ENCODE peak calls at places on chromosomes 2 and 18, in five cellular contexts. X is GM12878, L is K562, Q is HepG2, F is HCT116. K is an unnamed sample.
A peak's percentile ranks its signal among the peaks of the same experiment; 100 is the strongest.

GRCh38 chr2:216516730-216517350 is 18.2 kb downstream of the RPL37A start:
- DNase-seq in X (no peak), L (peak; percentile 38), Q (no peak), F (peak; percentile 35), K (no peak)

GRCh38 chr2:196927318-196928225 is 1.1 kb upstream of the PGAP1 start:
- DNase-seq in X (no peak), L (no peak), Q (peak; percentile 57), F (no peak), K (no peak)

GRCh38 chr2:59484673-59485072 is 1068.8 kb downstream of the BCL11A start:
- DNase-seq in X (no peak), L (no peak), Q (no peak), F (no peak), K (no peak)

GRCh38 chr2:85063981-85064599 is 69.1 kb upstream of the TCF7L1 start:
- DNase-seq in X (no peak), L (no peak), Q (no peak), F (no peak), K (no peak)

GRCh38 chr2:65800998-65801397 is 368.6 kb upstream of the SPRED2 start:
- DNase-seq in X (no peak), L (no peak), Q (no peak), F (peak; percentile 28), K (no peak)

GRCh38 chr18:55300469-55301195 is 287.4 kb downstream of the TCF4 start:
- DNase-seq in X (no peak), L (peak; percentile 32), Q (no peak), F (no peak), K (peak; percentile 95)

GRCh38 chr18:435940-436339 is 64.6 kb downstream of the COLEC12 start:
- DNase-seq in X (no peak), L (no peak), Q (no peak), F (no peak), K (no peak)

GRCh38 chr2:48600204-48600813 is 17.3 kb upstream of the GTF2A1L start:
- DNase-seq in X (no peak), L (peak; percentile 20), Q (peak; percentile 42), F (no peak), K (peak; percentile 86)

GRCh38 chr2:224749136-224749535 is 33.0 kb upstream of the CCDC195 start:
- DNase-seq in X (no peak), L (no peak), Q (no peak), F (no peak), K (no peak)

GRCh38 chr2:163800889-163801498 is 65.2 kb upstream of the FIGN start:
- DNase-seq in X (no peak), L (no peak), Q (no peak), F (no peak), K (no peak)

GRCh38 chr2:55999790-56000189 is 76.2 kb upstream of the EFEMP1 start:
- DNase-seq in X (no peak), L (no peak), Q (no peak), F (no peak), K (no peak)

GRCh38 chr2:148529745-148530144 is 114.8 kb upstream of the EPC2 start:
- DNase-seq in X (no peak), L (no peak), Q (no peak), F (no peak), K (no peak)

GRCh38 chr2:575030-575727 is 102.0 kb downstream of the TMEM18 start:
- DNase-seq in X (no peak), L (no peak), Q (no peak), F (no peak), K (no peak)

GRCh38 chr2:134307334-134307733 is 53.5 kb downstream of the MGAT5 start:
- DNase-seq in X (no peak), L (no peak), Q (no peak), F (no peak), K (no peak)

GRCh38 chr2:39623916-39624315 is 41.8 kb upstream of the TMEM178A start:
- DNase-seq in X (no peak), L (no peak), Q (no peak), F (no peak), K (no peak)

GRCh38 chr18:65852273-65852672 is 101.5 kb downstream of the CDH7 start:
- DNase-seq in X (no peak), L (no peak), Q (no peak), F (no peak), K (no peak)

GRCh38 chr2:142531375-142531774 is 346.1 kb upstream of the KYNU start:
- DNase-seq in X (no peak), L (no peak), Q (no peak), F (peak; percentile 18), K (no peak)

GRCh38 chr2:102439065-102439695 is 16.2 kb downstream of the IL18RAP start:
- DNase-seq in X (no peak), L (no peak), Q (peak; percentile 10), F (no peak), K (no peak)

GRCh38 chr2:20196881-20197204 is 28.1 kb downstream of the SDC1 start:
- DNase-seq in X (no peak), L (no peak), Q (no peak), F (no peak), K (peak; percentile 34)

GRCh38 chr18:58785171-58785805 is 79.4 kb upstream of the ZNF532 start:
- DNase-seq in X (no peak), L (no peak), Q (no peak), F (peak; percentile 88), K (no peak)

GRCh38 chr2:18436408-18437077 is 123.9 kb downstream of the RDH14 start:
- DNase-seq in X (no peak), L (no peak), Q (no peak), F (no peak), K (no peak)

GRCh38 chr2:218860950-218861381 is 1.4 kb downstream of the WNT6 start:
- DNase-seq in X (no peak), L (peak; percentile 81), Q (peak; percentile 78), F (peak; percentile 81), K (peak; percentile 93)

GRCh38 chr2:30584116-30584515 is 137.1 kb downstream of the LCLAT1 start:
- DNase-seq in X (peak; percentile 20), L (no peak), Q (no peak), F (no peak), K (no peak)

GRCh38 chr2:42382144-42382543 is 21.1 kb upstream of the COX7A2L start:
- DNase-seq in X (no peak), L (no peak), Q (no peak), F (no peak), K (no peak)

GRCh38 chr18:55748227-55748738 is 160.3 kb upstream of the TCF4 start:
- DNase-seq in X (no peak), L (peak; percentile 84), Q (no peak), F (no peak), K (no peak)

GRCh38 chr18:41529093-41529492 is 425.9 kb upstream of the PIK3C3 start:
- DNase-seq in X (no peak), L (no peak), Q (no peak), F (no peak), K (peak; percentile 68)

GRCh38 chr18:2979871-2980606 is 32.9 kb downstream of the LPIN2 start:
- DNase-seq in X (no peak), L (no peak), Q (no peak), F (no peak), K (peak; percentile 34)

GRCh38 chr2:240797500-240797895 is 22.5 kb downstream of the KIF1A start:
- DNase-seq in X (no peak), L (no peak), Q (no peak), F (no peak), K (no peak)

GRCh38 chr2:240794178-240794721 is 25.8 kb downstream of the KIF1A start:
- DNase-seq in X (no peak), L (no peak), Q (no peak), F (no peak), K (no peak)

GRCh38 chr2:240796543-240797499 is 23.2 kb downstream of the KIF1A start:
- DNase-seq in X (no peak), L (no peak), Q (no peak), F (no peak), K (no peak)

GRCh38 chr2:240795468-240795867 is 24.6 kb downstream of the KIF1A start:
- DNase-seq in X (no peak), L (no peak), Q (no peak), F (no peak), K (no peak)

DNA sequence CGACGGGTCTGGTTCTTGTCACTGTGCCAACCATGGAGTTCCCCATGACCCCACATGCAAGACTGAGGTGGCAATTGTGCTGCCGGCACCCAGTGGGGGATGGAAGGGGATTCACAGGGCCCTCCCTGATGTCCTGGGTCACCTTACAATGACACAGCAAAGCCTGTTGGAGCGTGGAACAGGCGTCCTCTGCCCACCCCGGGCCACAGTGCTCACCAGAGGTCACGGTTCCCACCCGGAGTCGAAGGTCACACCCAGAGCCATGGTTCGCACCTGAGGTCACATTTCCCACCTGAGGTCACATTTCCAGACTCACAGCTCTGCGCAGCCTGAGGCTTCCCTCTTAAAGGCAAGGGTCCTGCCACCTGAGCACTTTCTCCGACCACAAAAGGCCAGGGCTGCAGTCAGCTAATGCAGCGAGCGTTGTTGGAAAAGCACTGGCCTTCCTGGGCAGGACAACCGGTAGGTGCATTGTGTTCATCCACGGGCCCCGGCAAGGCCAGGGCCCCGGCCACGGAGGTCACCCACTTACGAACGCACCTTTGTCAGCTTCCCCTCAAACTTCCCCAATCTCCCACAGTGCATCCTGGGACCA is 24.0 kb downstream of the KIF1A start:
- DNase-seq in X (no peak), L (no peak), Q (no peak), F (no peak), K (no peak)
- TF ChIP-seq POLR2AphosphoS5 in X (no peak), L (no peak), Q (no peak), F (no peak), K (no peak)

GRCh38 chr2:118710481-118710880 is 137.0 kb downstream of the EN1 start:
- DNase-seq in X (no peak), L (peak; percentile 25), Q (no peak), F (no peak), K (no peak)
- H3K9ac ChIP-seq in X (no peak overlapping the region), L (no peak overlapping the region), Q (no peak overlapping the region), F (no peak overlapping the region), K (no peak overlapping the region)

GRCh38 chr2:176101862-176102261 is 2.3 kb downstream of the HOXD12 start:
- DNase-seq in X (no peak), L (no peak), Q (no peak), F (no peak), K (no peak)

GRCh38 chr2:176103634-176104337 is 3.3 kb upstream of the HOXD11 start:
- DNase-seq in X (no peak), L (no peak), Q (no peak), F (no peak), K (peak; percentile 80)

GRCh38 chr2:176101216-176101845 is 1.7 kb downstream of the HOXD12 start:
- DNase-seq in X (no peak), L (no peak), Q (no peak), F (no peak), K (no peak)

GRCh38 chr2:176100547-176101140 is 1.0 kb downstream of the HOXD12 start:
- DNase-seq in X (no peak), L (no peak), Q (no peak), F (no peak), K (no peak)

DNA sequence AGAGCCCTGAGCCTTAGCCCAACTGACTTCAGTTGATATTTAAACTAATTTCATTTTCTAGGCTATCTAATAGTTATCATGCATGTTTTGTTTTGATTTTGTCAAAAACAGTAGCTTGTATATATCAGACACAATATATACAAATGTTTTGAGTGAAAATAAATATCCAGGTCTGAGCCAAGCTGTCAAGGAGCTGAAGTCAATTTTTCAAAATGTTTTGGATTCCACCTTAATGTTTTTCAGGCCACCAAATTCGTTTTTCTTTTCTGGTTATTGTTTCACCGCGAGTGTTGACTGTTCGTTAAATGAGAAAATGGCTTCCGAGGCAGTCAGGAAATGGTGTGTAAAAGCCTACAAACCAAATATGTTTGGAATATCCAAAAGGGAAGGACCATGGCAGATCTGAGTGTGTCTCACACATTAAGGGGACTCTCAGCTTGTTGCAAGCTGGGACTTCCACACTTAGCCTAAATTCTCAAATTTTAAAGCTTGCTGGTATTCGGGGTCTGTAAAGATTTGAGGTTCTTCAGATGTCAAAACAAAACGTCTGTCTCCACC is 2.8 kb downstream of the HOXD12 start:
- DNase-seq in X (no peak), L (no peak), Q (no peak), F (no peak), K (no peak)
- TF ChIP-seq EZH2 in X (no peak), L (no peak), Q (no peak), F (no peak), K (no peak)

GRCh38 chr2:49832555-49832954 is 678.2 kb upstream of the FSHR start:
- DNase-seq in X (no peak), L (no peak), Q (no peak), F (no peak), K (no peak)
- TF ChIP-seq POLR2AphosphoS5 in X (no peak), L (no peak), Q (no peak), F (no peak), K (no peak)

K was measured in SK-N-MC.